ENCODE peak calls at places on chromosomes 3 and 15, in six cellular contexts. F is A549, L is tibial nerve, N is upper lobe of left lung, U is sigmoid colon, Y is transverse colon. A is an unnamed sample. For H3K4me1, the result is how much of the 10 kb centered on the place peaks cover.

GRCh38 chr15:28128036-28128435 is 28.9 kb upstream of the OCA2 start:
- DNase-seq in F (no peak), L (no peak), N (peak), U (no peak), Y (no peak), A (no peak)

GRCh38 chr3:57068437-57069089 is 8.1 kb downstream of the SPATA12 start:
- DNase-seq in F (peak), L (peak), N (no peak), U (peak), Y (peak), A (no peak)

GRCh38 chr3:65448120-65448519 is 590.6 kb downstream of the MAGI1 start:
- DNase-seq in F (no peak), L (no peak), N (no peak), U (no peak), Y (no peak), A (no peak)

GRCh38 chr3:58639842-58640241 is 26.7 kb downstream of the FAM3D start:
- DNase-seq in F (no peak), L (no peak), N (no peak), U (no peak), Y (no peak), A (no peak)

GRCh38 chr15:48427960-48428547 is 96.8 kb downstream of the DUT start:
- DNase-seq in F (no peak), L (no peak), N (no peak), U (no peak), Y (no peak), A (no peak)

GRCh38 chr3:151351648-151352047 is 22.3 kb upstream of the P2RY13 start:
- DNase-seq in F (no peak), L (no peak), N (no peak), U (no peak), Y (no peak), A (no peak)

GRCh38 chr15:98160236-98160635 is 199.7 kb downstream of the ARRDC4 start:
- DNase-seq in F (no peak), L (no peak), N (no peak), U (no peak), Y (no peak), A (no peak)

GRCh38 chr3:24365168-24365567 is 129.5 kb downstream of the THRB start:
- DNase-seq in F (peak), L (no peak), N (no peak), U (no peak), Y (peak), A (no peak)

GRCh38 chr3:123287051-123287961 is 85.6 kb downstream of the SEC22A start:
- DNase-seq in F (no peak), L (no peak), N (no peak), U (peak), Y (no peak), A (no peak)

GRCh38 chr3:133536635-133536980 is 36.9 kb upstream of the CDV3 start:
- DNase-seq in F (no peak), L (no peak), N (no peak), U (no peak), Y (no peak), A (no peak)

GRCh38 chr3:46065294-46065705 is 38.0 kb upstream of the XCR1 start:
- DNase-seq in F (no peak), L (no peak), N (no peak), U (no peak), Y (peak), A (no peak)

GRCh38 chr3:73580343-73580742 is 44.4 kb downstream of the PDZRN3 start:
- DNase-seq in F (no peak), L (no peak), N (no peak), U (no peak), Y (no peak), A (no peak)

GRCh38 chr15:48617619-48618018 is 27.9 kb downstream of the FBN1 start:
- DNase-seq in F (no peak), L (no peak), N (no peak), U (peak), Y (peak), A (peak)

GRCh38 chr15:69974321-69974720 is 123.4 kb downstream of the TLE3 start:
- DNase-seq in F (no peak), L (no peak), N (no peak), U (no peak), Y (no peak), A (no peak)

GRCh38 chr15:36932070-36932469 is 168.3 kb downstream of the MEIS2 start:
- DNase-seq in F (no peak), L (no peak), N (no peak), U (no peak), Y (no peak), A (no peak)

GRCh38 chr3:86978111-86978528 is 12.8 kb downstream of the VGLL3 start:
- DNase-seq in F (no peak), L (peak), N (no peak), U (peak), Y (no peak), A (no peak)

GRCh38 chr3:100210777-100211145 is 50.0 kb upstream of the TBC1D23 start:
- DNase-seq in F (no peak), L (no peak), N (no peak), U (no peak), Y (no peak), A (no peak)

GRCh38 chr3:110521019-110521418 is 550.6 kb upstream of the NECTIN3 start:
- DNase-seq in F (peak), L (no peak), N (no peak), U (no peak), Y (no peak), A (no peak)

GRCh38 chr15:83571820-83572707 is 81.9 kb upstream of the ADAMTSL3 start:
- DNase-seq in F (peak), L (no peak), N (no peak), U (no peak), Y (no peak), A (no peak)

GRCh38 chr3:141969711-141970110 is 93.3 kb downstream of the ATP1B3 start:
- DNase-seq in F (no peak), L (no peak), N (no peak), U (no peak), Y (no peak), A (no peak)

GRCh38 chr3:80785475-80785874 is 976.0 kb downstream of the GBE1 start:
- DNase-seq in F (no peak), L (no peak), N (no peak), U (no peak), Y (no peak), A (no peak)

GRCh38 chr3:50221413-50222168 is 14.4 kb upstream of the GNAI2 start:
- DNase-seq in F (no peak), L (no peak), N (no peak), U (no peak), Y (no peak), A (no peak)

DNA sequence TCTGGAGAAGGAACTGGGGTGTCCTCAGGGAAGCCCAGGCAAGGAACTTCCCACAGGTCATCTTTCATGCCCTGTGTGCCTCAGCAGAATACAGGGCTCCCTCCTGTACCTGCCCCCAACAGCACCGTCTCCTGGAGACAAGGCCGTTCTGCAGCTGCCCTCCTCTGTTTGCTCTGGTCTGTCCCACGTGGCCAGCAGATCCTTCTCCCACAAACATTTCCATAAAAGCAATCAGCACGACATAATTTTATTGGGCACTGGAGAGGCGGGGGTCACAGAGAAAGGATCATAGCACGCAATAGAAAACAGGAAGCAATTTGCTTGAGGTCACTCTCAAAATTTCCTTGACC is 29.5 kb downstream of the STARD5 start:
- DNase-seq in F (no peak), L (no peak), N (no peak), U (no peak), Y (peak), A (no peak)
- H3K27ac ChIP-seq in F (no peak), L (no peak), N (peak), U (no peak), Y (peak), A (no peak)

GRCh38 chr3:13852638-13853009 is 27.2 kb downstream of the WNT7A start:
- DNase-seq in F (no peak), L (no peak), N (no peak), U (no peak), Y (no peak), A (no peak)
- TF ChIP-seq EP300 in F (no peak), L (no peak), N (no peak), U (no peak), Y (no peak), A (no peak)

DNA sequence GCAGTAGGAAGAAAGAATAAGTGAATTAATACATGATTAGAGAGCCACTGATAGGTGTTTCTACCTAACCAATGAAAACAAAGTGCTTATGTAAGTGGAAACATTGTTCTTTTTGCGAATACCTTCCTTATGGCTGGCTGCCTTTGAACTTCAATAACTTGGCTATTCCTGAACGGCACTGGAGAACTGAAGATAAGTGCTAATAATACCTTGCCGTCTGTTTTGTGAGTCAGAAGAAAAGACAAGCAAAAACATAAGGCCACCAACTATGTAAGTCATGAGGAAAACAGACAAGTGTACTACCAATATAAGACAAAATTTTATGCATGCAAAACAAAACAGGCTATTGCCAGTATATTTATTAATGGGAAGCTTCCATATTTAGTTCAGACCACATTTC is 160.6 kb downstream of the SUCLG2 start:
- DNase-seq in F (no peak), L (no peak), N (no peak), U (no peak), Y (no peak), A (no peak)
- H3K4me1 ChIP-seq in F (under half), L (under half), N (under half), U (under half), Y (under half), A (under half)

GRCh38 chr3:77325702-77326101 is 285.8 kb downstream of the ROBO2 start:
- DNase-seq in F (no peak), L (no peak), N (no peak), U (no peak), Y (no peak), A (no peak)

GRCh38 chr3:77326586-77326985 is 286.7 kb downstream of the ROBO2 start:
- DNase-seq in F (no peak), L (no peak), N (no peak), U (no peak), Y (no peak), A (no peak)

GRCh38 chr3:77323616-77324015 is 283.7 kb downstream of the ROBO2 start:
- DNase-seq in F (no peak), L (no peak), N (no peak), U (no peak), Y (no peak), A (no peak)

GRCh38 chr3:77324115-77324514 is 284.2 kb downstream of the ROBO2 start:
- DNase-seq in F (no peak), L (no peak), N (no peak), U (no peak), Y (no peak), A (no peak)

DNA sequence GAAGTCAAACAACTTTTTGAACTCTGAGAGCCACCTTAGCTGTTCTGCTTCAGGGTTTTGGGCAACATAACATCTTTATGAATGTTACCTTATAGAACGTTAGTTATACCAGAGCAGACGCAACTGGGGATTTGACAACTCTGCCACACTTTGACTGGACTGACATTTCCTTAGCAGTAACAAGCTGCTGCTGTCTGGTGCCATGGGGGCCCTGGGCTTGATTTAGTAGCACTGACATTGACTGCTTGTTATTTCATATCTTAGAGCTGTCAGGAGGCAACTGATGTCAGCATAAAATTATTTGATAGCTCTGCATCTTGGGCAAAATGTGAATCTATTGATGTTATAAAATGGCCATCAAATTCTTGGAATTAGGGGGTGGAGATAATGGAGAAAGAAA is 285.4 kb downstream of the ROBO2 start:
- DNase-seq in F (no peak), L (no peak), N (no peak), U (no peak), Y (no peak), A (no peak)
- H3K27ac ChIP-seq in F (no peak), L (no peak), N (no peak), U (no peak), Y (no peak), A (no peak)

GRCh38 chr3:47525617-47526016 is 12.1 kb upstream of the ELP6 start:
- DNase-seq in F (no peak), L (no peak), N (no peak), U (no peak), Y (no peak), A (no peak)

GRCh38 chr3:47527952-47528718 is 14.6 kb upstream of the ELP6 start:
- DNase-seq in F (no peak), L (no peak), N (no peak), U (no peak), Y (no peak), A (no peak)

GRCh38 chr3:47523310-47524073 is 10.0 kb upstream of the ELP6 start:
- DNase-seq in F (no peak), L (no peak), N (no peak), U (no peak), Y (no peak), A (no peak)

GRCh38 chr3:47517937-47518336 is 4.4 kb upstream of the ELP6 start:
- DNase-seq in F (no peak), L (no peak), N (no peak), U (no peak), Y (no peak), A (no peak)

GRCh38 chr3:47522082-47522987 is 8.8 kb upstream of the ELP6 start:
- DNase-seq in F (peak), L (peak), N (no peak), U (peak), Y (peak), A (peak)
- TF ChIP-seq EP300 in F (no peak), L (peak), N (no peak), U (no peak), Y (no peak), A (no peak)

GRCh38 chr3:172159962-172160538 is 120.7 kb downstream of the FNDC3B start:
- DNase-seq in F (no peak), L (peak), N (no peak), U (no peak), Y (no peak), A (peak)
- H3K4me1 ChIP-seq in F (half or more), L (under half), N (under half), U (under half), Y (under half), A (under half)